ENCODE peak calls at places on chromosomes 12 and 14, in nine cellular contexts. One of them, this sample, is unnamed.

GRCh38 chr14:75549169-75549568 is 26.9 kb downstream of the BATF start:
- DNase-seq in progenitor cell of endocrine pancreas: no peak
- DNase-seq in Caki2: no peak
- DNase-seq in fibroblast of the conjunctiva: no peak
- DNase-seq in activated CD8-positive, alpha-beta memory T cell treated with anti-CD3 and anti-CD28 coated beads, Interleukin-2, amount 10 ng/mL, durations not matched to agents 7 days and 5 days: no peak
- DNase-seq in substantia nigra: no peak
- DNase-seq in T-helper 1 cell: no peak
- DNase-seq in endothelial cell: no peak
- DNase-seq in cardiac septum: no peak
- DNase-seq in this sample: no peak

GRCh38 chr12:50572275-50572674 is 67.5 kb downstream of the DIP2B start:
- DNase-seq in progenitor cell of endocrine pancreas: no peak
- DNase-seq in Caki2: no peak
- DNase-seq in fibroblast of the conjunctiva: peak
- DNase-seq in activated CD8-positive, alpha-beta memory T cell treated with anti-CD3 and anti-CD28 coated beads, Interleukin-2, amount 10 ng/mL, durations not matched to agents 7 days and 5 days: no peak
- DNase-seq in substantia nigra: no peak
- DNase-seq in T-helper 1 cell: no peak
- DNase-seq in endothelial cell: no peak
- DNase-seq in cardiac septum: no peak
- DNase-seq in this sample: peak

GRCh38 chr12:23707270-23707669 is 242.2 kb downstream of the SOX5 start:
- DNase-seq in progenitor cell of endocrine pancreas: no peak
- DNase-seq in Caki2: no peak
- DNase-seq in fibroblast of the conjunctiva: no peak
- DNase-seq in activated CD8-positive, alpha-beta memory T cell treated with anti-CD3 and anti-CD28 coated beads, Interleukin-2, amount 10 ng/mL, durations not matched to agents 7 days and 5 days: no peak
- DNase-seq in substantia nigra: no peak
- DNase-seq in T-helper 1 cell: no peak
- DNase-seq in endothelial cell: no peak
- DNase-seq in cardiac septum: no peak
- DNase-seq in this sample: no peak

GRCh38 chr12:123050913-123051312 is 70.4 kb downstream of the ARL6IP4 start:
- DNase-seq in progenitor cell of endocrine pancreas: no peak
- DNase-seq in Caki2: no peak
- DNase-seq in fibroblast of the conjunctiva: no peak
- DNase-seq in activated CD8-positive, alpha-beta memory T cell treated with anti-CD3 and anti-CD28 coated beads, Interleukin-2, amount 10 ng/mL, durations not matched to agents 7 days and 5 days: no peak
- DNase-seq in substantia nigra: no peak
- DNase-seq in T-helper 1 cell: no peak
- DNase-seq in endothelial cell: no peak
- DNase-seq in cardiac septum: no peak
- DNase-seq in this sample: no peak

GRCh38 chr12:10151621-10152020 is 20.3 kb downstream of the OLR1 start:
- DNase-seq in progenitor cell of endocrine pancreas: no peak
- DNase-seq in Caki2: no peak
- DNase-seq in fibroblast of the conjunctiva: no peak
- DNase-seq in activated CD8-positive, alpha-beta memory T cell treated with anti-CD3 and anti-CD28 coated beads, Interleukin-2, amount 10 ng/mL, durations not matched to agents 7 days and 5 days: no peak
- DNase-seq in substantia nigra: no peak
- DNase-seq in T-helper 1 cell: no peak
- DNase-seq in endothelial cell: no peak
- DNase-seq in cardiac septum: no peak
- DNase-seq in this sample: no peak

GRCh38 chr12:45051490-45052105 is 699 bp upstream of the DBX2 start:
- DNase-seq in progenitor cell of endocrine pancreas: no peak
- DNase-seq in Caki2: no peak
- DNase-seq in fibroblast of the conjunctiva: no peak
- DNase-seq in activated CD8-positive, alpha-beta memory T cell treated with anti-CD3 and anti-CD28 coated beads, Interleukin-2, amount 10 ng/mL, durations not matched to agents 7 days and 5 days: no peak
- DNase-seq in substantia nigra: no peak
- DNase-seq in T-helper 1 cell: no peak
- DNase-seq in endothelial cell: no peak
- DNase-seq in cardiac septum: no peak
- DNase-seq in this sample: peak

GRCh38 chr12:6180300-6181051 is 19.7 kb upstream of the CD9 start:
- DNase-seq in progenitor cell of endocrine pancreas: no peak
- DNase-seq in Caki2: no peak
- DNase-seq in fibroblast of the conjunctiva: peak
- DNase-seq in activated CD8-positive, alpha-beta memory T cell treated with anti-CD3 and anti-CD28 coated beads, Interleukin-2, amount 10 ng/mL, durations not matched to agents 7 days and 5 days: no peak
- DNase-seq in substantia nigra: no peak
- DNase-seq in T-helper 1 cell: no peak
- DNase-seq in endothelial cell: no peak
- DNase-seq in cardiac septum: no peak
- DNase-seq in this sample: peak

GRCh38 chr14:100018482-100018881 is 46.7 kb upstream of the EVL start:
- DNase-seq in progenitor cell of endocrine pancreas: no peak
- DNase-seq in Caki2: peak
- DNase-seq in fibroblast of the conjunctiva: no peak
- DNase-seq in activated CD8-positive, alpha-beta memory T cell treated with anti-CD3 and anti-CD28 coated beads, Interleukin-2, amount 10 ng/mL, durations not matched to agents 7 days and 5 days: no peak
- DNase-seq in substantia nigra: no peak
- DNase-seq in T-helper 1 cell: no peak
- DNase-seq in endothelial cell: no peak
- DNase-seq in cardiac septum: no peak
- DNase-seq in this sample: no peak

GRCh38 chr12:105555556-105555973 is 225.1 kb downstream of the C12orf75 start:
- DNase-seq in progenitor cell of endocrine pancreas: no peak
- DNase-seq in Caki2: no peak
- DNase-seq in fibroblast of the conjunctiva: no peak
- DNase-seq in activated CD8-positive, alpha-beta memory T cell treated with anti-CD3 and anti-CD28 coated beads, Interleukin-2, amount 10 ng/mL, durations not matched to agents 7 days and 5 days: no peak
- DNase-seq in substantia nigra: no peak
- DNase-seq in T-helper 1 cell: no peak
- DNase-seq in endothelial cell: no peak
- DNase-seq in cardiac septum: no peak
- DNase-seq in this sample: no peak

GRCh38 chr14:25944020-25944419 is 653.8 kb downstream of the NOVA1 start:
- DNase-seq in progenitor cell of endocrine pancreas: no peak
- DNase-seq in Caki2: no peak
- DNase-seq in fibroblast of the conjunctiva: no peak
- DNase-seq in activated CD8-positive, alpha-beta memory T cell treated with anti-CD3 and anti-CD28 coated beads, Interleukin-2, amount 10 ng/mL, durations not matched to agents 7 days and 5 days: no peak
- DNase-seq in substantia nigra: no peak
- DNase-seq in T-helper 1 cell: no peak
- DNase-seq in endothelial cell: no peak
- DNase-seq in cardiac septum: no peak
- DNase-seq in this sample: no peak